ENCODE peak calls at places on chromosome 18, in nine cellular contexts. K is hepatocyte, R is cardiac muscle cell, S is transverse colon, Y is astrocyte, X is upper lobe of left lung, U is neural progenitor cell, P is upper lobe of right lung, B is A549. C is an unnamed sample.

GRCh38 chr18:23191952-23192662 is 56.8 kb downstream of the CABLES1 start:
- DNase-seq in K (peak; percentile 54), R (no peak), S (peak; percentile 51), Y (peak; percentile 85), X (peak; percentile 36), U (no peak), P (no peak), B (no peak), C (no peak)

GRCh38 chr18:68244786-68245185 is 470.1 kb downstream of the TMX3 start:
- DNase-seq in K (no peak), R (no peak), S (no peak), Y (peak; percentile 63), X (no peak), U (no peak), P (no peak), B (no peak), C (no peak)

GRCh38 chr18:75406491-75407445 is 20.7 kb downstream of the SMIM21 start:
- DNase-seq in K (no peak), R (no peak), S (no peak), Y (peak; percentile 10), X (no peak), U (peak; percentile 8), P (no peak), B (no peak), C (no peak)

GRCh38 chr18:2889761-2890192 is 43.0 kb downstream of the EMILIN2 start:
- DNase-seq in K (no peak), R (no peak), S (no peak), Y (peak; percentile 20), X (peak; percentile 8), U (no peak), P (no peak), B (no peak), C (no peak)

GRCh38 chr18:11689031-11689971 is at the start of gene GNAL:
- DNase-seq in K (peak; percentile 87), R (peak; percentile 93), S (peak; percentile 79), Y (peak; percentile 86), X (peak; percentile 71), U (peak; percentile 95), P (peak; percentile 85), B (peak; percentile 90), C (peak; percentile 76)

GRCh38 chr18:47254341-47254939 is 3.0 kb upstream of the SKOR2 start:
- DNase-seq in K (peak; percentile 78), R (peak; percentile 90), S (no peak), Y (peak; percentile 14), X (no peak), U (peak; percentile 94), P (peak; percentile 80), B (no peak), C (no peak)

GRCh38 chr18:23964282-23965238 is 50.0 kb upstream of the TTC39C start:
- DNase-seq in K (peak; percentile 3), R (no peak), S (peak; percentile 52), Y (no peak), X (no peak), U (no peak), P (no peak), B (peak; percentile 44), C (no peak)

GRCh38 chr18:41906528-41907256 is 48.3 kb upstream of the PIK3C3 start:
- DNase-seq in K (peak; percentile 46), R (peak; percentile 54), S (no peak), Y (peak; percentile 68), X (no peak), U (peak; percentile 59), P (no peak), B (peak; percentile 18), C (no peak)

GRCh38 chr18:59220164-59220783 is 316 bp downstream of the GRP start:
- DNase-seq in K (no peak), R (peak; percentile 41), S (no peak), Y (no peak), X (no peak), U (peak; percentile 65), P (no peak), B (no peak), C (no peak)

GRCh38 chr18:74654637-74655036 is 57.0 kb downstream of the ZNF407 start:
- DNase-seq in K (no peak), R (no peak), S (no peak), Y (peak; percentile 15), X (no peak), U (no peak), P (no peak), B (peak; percentile 1), C (no peak)

GRCh38 chr18:27378396-27379094 is 193.4 kb upstream of the CHST9 start:
- DNase-seq in K (peak; percentile 69), R (no peak), S (no peak), Y (peak; percentile 89), X (no peak), U (no peak), P (no peak), B (no peak), C (no peak)

GRCh38 chr18:46398625-46399024 is 258.4 kb downstream of the LOXHD1 start:
- DNase-seq in K (no peak), R (no peak), S (no peak), Y (no peak), X (no peak), U (no peak), P (no peak), B (peak; percentile 8), C (no peak)

GRCh38 chr18:68447286-68447685 is 267.6 kb downstream of the TMX3 start:
- DNase-seq in K (no peak), R (no peak), S (no peak), Y (peak; percentile 69), X (no peak), U (no peak), P (no peak), B (no peak), C (no peak)

GRCh38 chr18:6624271-6624670 is 105.2 kb upstream of the ARHGAP28 start:
- DNase-seq in K (no peak), R (no peak), S (no peak), Y (peak; percentile 78), X (no peak), U (no peak), P (no peak), B (no peak), C (no peak)

GRCh38 chr18:13260927-13261471 is 42.4 kb downstream of the LDLRAD4 start:
- DNase-seq in K (no peak), R (no peak), S (no peak), Y (no peak), X (no peak), U (no peak), P (peak; percentile 31), B (no peak), C (no peak)

DNA sequence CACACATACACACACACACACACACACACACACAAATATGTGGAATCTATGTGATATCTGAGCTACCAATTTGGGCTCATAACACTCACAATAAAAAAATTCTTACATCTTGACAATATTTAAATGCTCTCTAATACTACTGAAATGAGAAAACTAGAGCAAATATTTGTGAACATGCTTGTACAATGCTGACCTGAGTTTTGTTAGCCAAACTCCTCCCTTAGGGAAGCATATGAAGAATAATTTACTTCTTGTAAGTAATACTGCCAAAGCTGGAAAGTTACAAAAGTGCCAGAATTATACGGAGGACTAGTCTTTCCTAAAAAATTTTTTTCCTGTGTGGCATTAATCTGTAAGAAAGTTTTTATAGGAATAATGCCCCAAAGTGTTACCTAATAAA is 18.5 kb downstream of the MBD2 start:
- DNase-seq in K (no peak), R (no peak), S (no peak), Y (peak; percentile 7), X (no peak), U (no peak), P (no peak), B (no peak), C (no peak)
- H3K4me1 ChIP-seq in K (peaks cover 22% of the 10 kb centered on the region), R (peaks cover 13% of the 10 kb centered on the region), S (peaks cover 10% of the 10 kb centered on the region), Y (peaks cover 3% of the 10 kb centered on the region), X (peaks cover 25% of the 10 kb centered on the region), U (no peaks in the 10 kb centered on the region), P (peaks cover 23% of the 10 kb centered on the region), B (peaks cover 26% of the 10 kb centered on the region), C (peaks cover 21% of the 10 kb centered on the region)

DNA sequence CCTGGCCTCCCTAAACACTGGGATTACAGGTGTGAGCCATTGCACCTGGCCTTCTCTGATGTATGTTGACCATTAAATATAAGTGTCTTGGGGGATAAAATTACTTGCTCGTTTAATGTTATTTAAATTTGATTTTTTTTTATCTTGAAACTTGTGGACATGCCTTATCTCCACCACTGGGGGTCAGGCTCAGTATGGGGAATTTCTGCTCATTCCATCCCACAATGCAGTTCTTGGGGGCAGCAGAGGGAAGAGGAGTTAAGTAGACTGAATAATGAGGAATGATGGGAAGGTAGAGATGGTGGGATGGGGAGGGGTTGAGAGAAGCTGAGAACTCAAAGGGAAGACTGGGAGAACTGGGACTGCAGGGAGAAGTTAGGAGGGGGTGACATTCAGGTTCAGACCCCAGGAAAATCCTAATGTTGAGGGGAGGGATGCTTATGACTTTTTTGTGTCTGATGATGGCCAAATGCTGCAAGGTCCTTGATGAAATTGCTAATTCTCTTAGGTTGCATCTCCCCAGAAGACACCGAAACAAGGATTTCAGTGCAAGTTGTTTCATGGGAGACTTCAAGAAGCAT is 174.2 kb downstream of the MIB1 start:
- DNase-seq in K (peak; percentile 78), R (peak; percentile 75), S (peak; percentile 19), Y (peak; percentile 33), X (no peak), U (peak; percentile 77), P (no peak), B (peak; percentile 61), C (peak; percentile 39)
- TF ChIP-seq CTCF in K (peak; percentile 75), R (peak; percentile 71), S (peak; percentile 49), Y (peak; percentile 77), X (peak; percentile 17), U (peak; percentile 83), P (peak; percentile 48), B (peak; percentile 52), C (peak; percentile 24)

GRCh38 chr18:8121091-8121490 is 488.1 kb upstream of the RAB12 start:
- DNase-seq in K (no peak), R (no peak), S (no peak), Y (no peak), X (no peak), U (no peak), P (no peak), B (no peak), C (no peak)
- H3K4me1 ChIP-seq in K (no peaks in the 10 kb centered on the region), R (no peaks in the 10 kb centered on the region), S (no peaks in the 10 kb centered on the region), Y (peaks cover 33% of the 10 kb centered on the region), X (no peaks in the 10 kb centered on the region), U (peaks cover 11% of the 10 kb centered on the region), P (no peaks in the 10 kb centered on the region), B (peaks cover 70% of the 10 kb centered on the region), C (no peaks in the 10 kb centered on the region)

GRCh38 chr18:21629089-21629832 is 17.1 kb downstream of the SNRPD1 start:
- DNase-seq in K (no peak), R (no peak), S (no peak), Y (no peak), X (no peak), U (no peak), P (no peak), B (no peak), C (no peak)

GRCh38 chr18:21636769-21637168 is 24.7 kb downstream of the SNRPD1 start:
- DNase-seq in K (no peak), R (no peak), S (no peak), Y (no peak), X (no peak), U (no peak), P (no peak), B (no peak), C (no peak)

GRCh38 chr18:21634588-21635199 is 22.6 kb downstream of the SNRPD1 start:
- DNase-seq in K (no peak), R (no peak), S (no peak), Y (no peak), X (no peak), U (no peak), P (no peak), B (no peak), C (no peak)

DNA sequence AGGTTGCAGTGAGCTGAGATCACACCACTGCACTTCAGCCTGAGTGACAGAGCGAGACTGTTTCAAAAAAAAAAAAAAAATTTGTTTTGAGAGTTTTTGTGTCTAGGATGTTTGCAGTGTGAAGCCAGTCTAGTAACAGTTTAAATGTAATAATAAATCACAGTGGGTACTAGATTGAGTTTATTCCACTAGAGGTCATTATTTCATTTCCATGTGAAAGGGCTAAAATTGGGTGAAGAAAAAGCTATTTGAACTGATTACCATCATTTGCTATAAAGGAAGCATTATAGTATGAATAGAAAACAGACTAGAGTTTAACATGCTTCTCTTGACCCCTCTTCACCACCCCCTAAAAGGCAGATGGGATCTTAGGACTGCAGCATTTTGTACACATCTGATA is 20.3 kb downstream of the SNRPD1 start:
- DNase-seq in K (no peak), R (no peak), S (no peak), Y (no peak), X (no peak), U (no peak), P (no peak), B (no peak), C (no peak)
- TF ChIP-seq CTCF in K (peak; percentile 26), R (peak; percentile 21), S (no peak), Y (no peak), X (no peak), U (no peak), P (no peak), B (no peak), C (no peak)

C was measured in pancreas.